ENCODE peak calls at places on chromosomes 13 and 19, in four cellular contexts. One of them, this sample, is unnamed. For H3K27me3, the result is how much of the 10 kb centered on the place peaks cover.

GRCh38 chr19:42285546-42285945 is 16.4 kb upstream of the PRR19 start:
- DNase-seq in tibial artery: peak
- DNase-seq in Peyer's patch: peak
- DNase-seq in ovary: peak
- DNase-seq in this sample: no peak

GRCh38 chr13:91702411-91702810 is 304.0 kb downstream of the GPC5 start:
- DNase-seq in tibial artery: no peak
- DNase-seq in Peyer's patch: no peak
- DNase-seq in ovary: no peak
- DNase-seq in this sample: no peak

GRCh38 chr19:31742249-31742648 is 393.0 kb upstream of the TSHZ3 start:
- DNase-seq in tibial artery: no peak
- DNase-seq in Peyer's patch: no peak
- DNase-seq in ovary: no peak
- DNase-seq in this sample: no peak

GRCh38 chr13:100269837-100270236 is 180.9 kb downstream of the PCCA start:
- DNase-seq in tibial artery: peak
- DNase-seq in Peyer's patch: no peak
- DNase-seq in ovary: peak
- DNase-seq in this sample: no peak

GRCh38 chr19:11673608-11674041 is 65.1 kb downstream of the ZNF823 start:
- DNase-seq in tibial artery: peak
- DNase-seq in Peyer's patch: no peak
- DNase-seq in ovary: peak
- DNase-seq in this sample: no peak

GRCh38 chr13:72652681-72653080 is 74.7 kb downstream of the MZT1 start:
- DNase-seq in tibial artery: no peak
- DNase-seq in Peyer's patch: no peak
- DNase-seq in ovary: no peak
- DNase-seq in this sample: no peak

GRCh38 chr19:15195987-15196682 is 4.7 kb downstream of the NOTCH3 start:
- DNase-seq in tibial artery: peak
- DNase-seq in Peyer's patch: no peak
- DNase-seq in ovary: no peak
- DNase-seq in this sample: no peak

GRCh38 chr19:6055013-6055795 is 55.1 kb downstream of the RFX2 start:
- DNase-seq in tibial artery: peak
- DNase-seq in Peyer's patch: no peak
- DNase-seq in ovary: no peak
- DNase-seq in this sample: no peak

GRCh38 chr13:112965103-112965502 is 3.9 kb upstream of the MCF2L start:
- DNase-seq in tibial artery: peak
- DNase-seq in Peyer's patch: no peak
- DNase-seq in ovary: no peak
- DNase-seq in this sample: no peak

GRCh38 chr13:20227288-20227687 is 4.8 kb downstream of the GJB6 start:
- DNase-seq in tibial artery: no peak
- DNase-seq in Peyer's patch: no peak
- DNase-seq in ovary: no peak
- DNase-seq in this sample: no peak
- H3K27me3 ChIP-seq in tibial artery: under half
- H3K27me3 ChIP-seq in Peyer's patch: under half
- H3K27me3 ChIP-seq in ovary: under half
- H3K27me3 ChIP-seq in this sample: under half

DNA sequence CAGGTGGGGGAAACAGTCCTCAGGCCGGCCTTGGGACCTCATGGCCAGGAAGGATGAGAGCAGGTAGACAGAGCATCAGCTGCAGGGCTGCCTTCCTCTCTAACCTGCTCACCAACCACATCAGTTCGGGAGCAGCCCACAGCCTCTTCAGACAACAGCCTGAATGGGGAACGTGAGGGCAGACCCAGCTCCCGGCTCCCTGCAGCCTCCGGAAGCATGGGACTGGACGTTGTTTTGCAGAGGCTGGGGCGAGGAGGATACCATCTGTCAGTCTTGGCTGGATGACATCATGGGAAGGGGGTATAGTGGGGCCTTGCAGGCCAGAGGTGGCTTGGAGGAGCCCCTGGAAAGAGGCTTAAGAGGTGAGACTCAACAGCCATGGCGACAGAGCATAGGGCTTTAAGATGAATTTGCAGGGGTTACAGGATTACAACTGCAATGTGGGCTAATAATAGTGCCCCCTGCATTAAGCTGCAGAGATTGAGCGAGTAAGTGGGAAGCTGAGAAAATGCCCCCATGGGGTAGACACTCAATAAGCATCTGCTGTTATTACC is 1.5 kb downstream of the FXYD3 start:
- DNase-seq in tibial artery: no peak
- DNase-seq in Peyer's patch: no peak
- DNase-seq in ovary: no peak
- DNase-seq in this sample: no peak
- H3K27ac ChIP-seq in tibial artery: no peak
- H3K27ac ChIP-seq in Peyer's patch: peak
- H3K27ac ChIP-seq in ovary: no peak
- H3K27ac ChIP-seq in this sample: no peak

DNA sequence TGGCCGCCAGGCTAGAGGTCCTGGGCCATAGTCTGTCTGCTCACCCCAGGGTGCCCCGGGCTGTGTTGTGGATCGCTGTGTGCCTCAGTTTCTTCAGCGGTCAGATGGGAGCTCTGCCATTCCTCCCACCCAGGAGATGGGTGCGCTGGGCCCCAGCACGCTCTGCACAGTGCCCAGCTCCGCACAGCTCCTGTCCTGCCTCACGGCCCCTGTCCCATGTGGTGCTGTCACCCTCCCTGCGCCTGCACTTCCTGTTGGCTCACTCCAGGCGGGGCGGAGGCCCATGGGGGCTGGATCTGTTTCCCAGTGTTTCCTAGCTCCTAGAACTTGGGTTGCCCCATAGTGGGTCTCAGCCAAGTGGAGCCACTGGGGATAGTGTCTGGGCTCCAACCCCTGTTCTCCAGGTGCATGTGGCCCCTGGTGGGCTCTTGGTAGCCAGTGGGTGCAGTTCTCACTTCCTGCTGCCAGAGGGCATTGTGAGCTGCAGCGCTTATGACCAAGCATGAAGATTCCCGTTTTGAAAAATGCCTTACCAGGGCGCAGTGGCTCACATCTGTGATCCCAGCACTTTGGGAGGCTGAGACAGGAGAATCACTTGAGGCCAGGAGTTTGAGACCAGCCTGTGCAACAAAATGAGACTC is 69.8 kb downstream of the KDM4B start:
- DNase-seq in tibial artery: no peak
- DNase-seq in Peyer's patch: no peak
- DNase-seq in ovary: no peak
- DNase-seq in this sample: no peak
- H3K27me3 ChIP-seq in tibial artery: under half
- H3K27me3 ChIP-seq in Peyer's patch: under half
- H3K27me3 ChIP-seq in ovary: under half
- H3K27me3 ChIP-seq in this sample: under half

GRCh38 chr13:49643003-49643651 is 14.8 kb downstream of the ARL11 start:
- DNase-seq in tibial artery: no peak
- DNase-seq in Peyer's patch: peak
- DNase-seq in ovary: no peak
- DNase-seq in this sample: no peak

GRCh38 chr13:49645451-49645850 is 17.1 kb downstream of the ARL11 start:
- DNase-seq in tibial artery: no peak
- DNase-seq in Peyer's patch: no peak
- DNase-seq in ovary: no peak
- DNase-seq in this sample: no peak

GRCh38 chr13:49637989-49638388 is 9.7 kb downstream of the ARL11 start:
- DNase-seq in tibial artery: no peak
- DNase-seq in Peyer's patch: no peak
- DNase-seq in ovary: no peak
- DNase-seq in this sample: no peak

GRCh38 chr13:49638416-49639072 is 10.2 kb downstream of the ARL11 start:
- DNase-seq in tibial artery: no peak
- DNase-seq in Peyer's patch: no peak
- DNase-seq in ovary: no peak
- DNase-seq in this sample: no peak

GRCh38 chr13:49641810-49642291 is 13.5 kb downstream of the ARL11 start:
- DNase-seq in tibial artery: peak
- DNase-seq in Peyer's patch: no peak
- DNase-seq in ovary: no peak
- DNase-seq in this sample: no peak
- H3K27ac ChIP-seq in tibial artery: no peak
- H3K27ac ChIP-seq in Peyer's patch: no peak
- H3K27ac ChIP-seq in ovary: no peak
- H3K27ac ChIP-seq in this sample: no peak

GRCh38 chr13:111620586-111620985 is 300.1 kb downstream of the TEX29 start:
- DNase-seq in tibial artery: no peak
- DNase-seq in Peyer's patch: no peak
- DNase-seq in ovary: no peak
- DNase-seq in this sample: no peak

GRCh38 chr13:111614613-111615012 is 294.2 kb downstream of the TEX29 start:
- DNase-seq in tibial artery: no peak
- DNase-seq in Peyer's patch: no peak
- DNase-seq in ovary: no peak
- DNase-seq in this sample: no peak

GRCh38 chr13:111612918-111613317 is 292.5 kb downstream of the TEX29 start:
- DNase-seq in tibial artery: no peak
- DNase-seq in Peyer's patch: no peak
- DNase-seq in ovary: no peak
- DNase-seq in this sample: no peak

GRCh38 chr13:111614009-111614408 is 293.6 kb downstream of the TEX29 start:
- DNase-seq in tibial artery: no peak
- DNase-seq in Peyer's patch: no peak
- DNase-seq in ovary: no peak
- DNase-seq in this sample: no peak

GRCh38 chr13:111616203-111616602 is 295.8 kb downstream of the TEX29 start:
- DNase-seq in tibial artery: no peak
- DNase-seq in Peyer's patch: no peak
- DNase-seq in ovary: no peak
- DNase-seq in this sample: no peak
- H3K27me3 ChIP-seq in tibial artery: under half
- H3K27me3 ChIP-seq in Peyer's patch: under half
- H3K27me3 ChIP-seq in ovary: under half
- H3K27me3 ChIP-seq in this sample: under half

DNA sequence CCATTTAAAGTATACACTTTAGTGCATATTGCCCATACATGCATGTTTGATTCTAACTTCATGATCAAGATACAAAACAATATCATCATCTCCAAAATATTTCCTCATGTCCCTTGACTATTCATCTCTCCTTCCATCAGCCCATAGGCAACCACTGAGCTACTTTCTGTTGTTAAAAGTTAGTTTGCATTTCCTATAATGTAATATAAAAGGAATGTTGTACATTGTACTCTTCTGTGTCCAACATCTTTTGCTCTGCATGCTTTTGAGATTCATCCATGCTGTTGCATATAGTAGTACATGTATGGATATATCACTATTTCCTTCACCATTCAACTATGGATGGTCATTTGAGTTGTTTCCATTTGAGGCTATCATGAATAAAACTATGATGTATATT is 74.7 kb downstream of the ITGBL1 start:
- DNase-seq in tibial artery: no peak
- DNase-seq in Peyer's patch: no peak
- DNase-seq in ovary: no peak
- DNase-seq in this sample: no peak
- H3K27ac ChIP-seq in tibial artery: peak
- H3K27ac ChIP-seq in Peyer's patch: no peak
- H3K27ac ChIP-seq in ovary: no peak
- H3K27ac ChIP-seq in this sample: no peak

DNA sequence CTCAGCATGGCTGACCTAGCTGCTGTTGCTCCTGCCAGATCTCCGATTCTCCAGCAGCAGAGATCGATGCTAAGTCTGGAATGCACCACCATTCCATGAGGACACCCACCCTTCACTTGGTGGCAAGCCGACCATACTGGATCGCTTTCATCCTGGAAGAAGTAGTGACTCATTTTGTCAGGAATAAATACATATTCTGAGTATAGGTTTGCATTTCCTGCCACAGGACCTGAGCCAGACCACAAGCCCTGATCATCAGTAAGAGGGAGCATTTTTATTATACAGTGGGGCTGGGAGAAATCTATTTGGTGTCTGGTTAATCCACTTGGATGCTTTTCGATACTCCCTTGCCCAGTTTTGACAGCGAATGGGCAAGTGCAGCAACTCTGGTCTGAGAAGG is 10.9 kb upstream of the KCTD15 start:
- DNase-seq in tibial artery: no peak
- DNase-seq in Peyer's patch: no peak
- DNase-seq in ovary: no peak
- DNase-seq in this sample: no peak
- H3K27me3 ChIP-seq in tibial artery: under half
- H3K27me3 ChIP-seq in Peyer's patch: under half
- H3K27me3 ChIP-seq in ovary: under half
- H3K27me3 ChIP-seq in this sample: under half

GRCh38 chr19:44939668-44940067 is 2.4 kb upstream of the APOC4 start:
- DNase-seq in tibial artery: no peak
- DNase-seq in Peyer's patch: no peak
- DNase-seq in ovary: no peak
- DNase-seq in this sample: no peak
- H3K27ac ChIP-seq in tibial artery: no peak
- H3K27ac ChIP-seq in Peyer's patch: no peak
- H3K27ac ChIP-seq in ovary: no peak
- H3K27ac ChIP-seq in this sample: no peak

GRCh38 chr13:27858046-27858445 is 61.8 kb upstream of the PDX1 start:
- DNase-seq in tibial artery: no peak
- DNase-seq in Peyer's patch: no peak
- DNase-seq in ovary: no peak
- DNase-seq in this sample: no peak
- H3K27me3 ChIP-seq in tibial artery: under half
- H3K27me3 ChIP-seq in Peyer's patch: under half
- H3K27me3 ChIP-seq in ovary: under half
- H3K27me3 ChIP-seq in this sample: under half

This sample was measured in CD4-positive, alpha-beta T cell.